ENCODE peak calls at places on chromosome 22, in seven cellular contexts. Y is hepatocyte, F is K562, X is IMR-90, B is PC-3, Z is fibroblast of lung, U is H1. A is an unnamed sample. For H3K4me1, the result is how much of the 10 kb centered on the place peaks cover.

GRCh38 chr22:33925194-33925593 is 4.9 kb upstream of the LARGE1 start:
- DNase-seq in Y (no peak), F (no peak), X (no peak), B (no peak), Z (no peak), U (no peak), A (no peak)

GRCh38 chr22:49159711-49160110 is 668.0 kb downstream of the BRD1 start:
- DNase-seq in Y (no peak), F (no peak), X (no peak), B (no peak), Z (no peak), U (no peak), A (no peak)

GRCh38 chr22:24200616-24201212 is 19.4 kb downstream of the SUSD2 start:
- DNase-seq in Y (no peak), F (no peak), X (peak), B (peak), Z (peak), U (no peak), A (peak)

GRCh38 chr22:37045958-37046357 is 5.6 kb upstream of the KCTD17 start:
- DNase-seq in Y (peak), F (peak), X (peak), B (peak), Z (peak), U (no peak), A (no peak)

GRCh38 chr22:32674925-32675825 is 126.3 kb upstream of the TIMP3 start:
- DNase-seq in Y (no peak), F (no peak), X (no peak), B (no peak), Z (no peak), U (no peak), A (peak)

GRCh38 chr22:38832005-38832978 is 11.5 kb downstream of the NPTXR start:
- DNase-seq in Y (no peak), F (no peak), X (no peak), B (no peak), Z (no peak), U (no peak), A (no peak)

GRCh38 chr22:29443861-29444431 is 5.6 kb downstream of the RFPL1 start:
- DNase-seq in Y (no peak), F (no peak), X (no peak), B (no peak), Z (no peak), U (no peak), A (no peak)

GRCh38 chr22:40199223-40199622 is 21.5 kb downstream of the TNRC6B start:
- DNase-seq in Y (no peak), F (no peak), X (no peak), B (no peak), Z (no peak), U (no peak), A (no peak)

GRCh38 chr22:39612811-39613548 is 42.4 kb downstream of the CACNA1I start:
- DNase-seq in Y (no peak), F (no peak), X (no peak), B (no peak), Z (no peak), U (no peak), A (no peak)

GRCh38 chr22:39236321-39237275 is 8.2 kb downstream of the PDGFB start:
- DNase-seq in Y (no peak), F (peak), X (no peak), B (no peak), Z (no peak), U (no peak), A (no peak)

GRCh38 chr22:38413085-38414008 is 41.7 kb downstream of the KCNJ4 start:
- DNase-seq in Y (peak), F (no peak), X (no peak), B (no peak), Z (no peak), U (peak), A (peak)

GRCh38 chr22:37804886-37805857 is 2.6 kb upstream of the GCAT start:
- DNase-seq in Y (peak), F (no peak), X (peak), B (peak), Z (peak), U (peak), A (peak)

GRCh38 chr22:47127441-47127871 is 365.0 kb downstream of the TBC1D22A start:
- DNase-seq in Y (no peak), F (no peak), X (no peak), B (no peak), Z (no peak), U (no peak), A (no peak)

GRCh38 chr22:37501610-37502341 is 15.6 kb upstream of the MFNG start:
- DNase-seq in Y (peak), F (no peak), X (peak), B (peak), Z (peak), U (no peak), A (no peak)

GRCh38 chr22:47047321-47048122 is 285.1 kb downstream of the TBC1D22A start:
- DNase-seq in Y (no peak), F (no peak), X (no peak), B (no peak), Z (no peak), U (no peak), A (no peak)

GRCh38 chr22:35258144-35258988 is 1.1 kb downstream of the HMGXB4 start:
- DNase-seq in Y (peak), F (peak), X (peak), B (peak), Z (peak), U (peak), A (no peak)

GRCh38 chr22:21446128-21446826 is 20.9 kb upstream of the TMEM191C start:
- DNase-seq in Y (no peak), F (no peak), X (no peak), B (no peak), Z (no peak), U (peak), A (no peak)

GRCh38 chr22:20530368-20531153 is 23.2 kb downstream of the MED15 start:
- DNase-seq in Y (peak), F (no peak), X (peak), B (peak), Z (peak), U (no peak), A (peak)

GRCh38 chr22:43066844-43067385 is 22.3 kb downstream of the TTLL1 start:
- DNase-seq in Y (peak), F (no peak), X (peak), B (peak), Z (peak), U (no peak), A (peak)

GRCh38 chr22:39179401-39179827 is 26.9 kb upstream of the CBX7 start:
- DNase-seq in Y (no peak), F (peak), X (no peak), B (no peak), Z (no peak), U (peak), A (no peak)

GRCh38 chr22:22397292-22397870 is 111.2 kb downstream of the ZNF280B start:
- DNase-seq in Y (no peak), F (peak), X (no peak), B (peak), Z (peak), U (no peak), A (peak)

GRCh38 chr22:19757140-19757984 is 3.2 kb upstream of the TBX1 start:
- DNase-seq in Y (no peak), F (peak), X (no peak), B (no peak), Z (no peak), U (peak), A (no peak)

GRCh38 chr22:42868751-42869251 is 11.7 kb upstream of the ARFGAP3 start:
- DNase-seq in Y (no peak), F (no peak), X (peak), B (no peak), Z (peak), U (no peak), A (no peak)

GRCh38 chr22:43008509-43008908 is 6.4 kb downstream of the PACSIN2 start:
- DNase-seq in Y (no peak), F (no peak), X (no peak), B (no peak), Z (no peak), U (no peak), A (no peak)

GRCh38 chr22:46946383-46946965 is 184.0 kb downstream of the TBC1D22A start:
- DNase-seq in Y (no peak), F (no peak), X (no peak), B (no peak), Z (no peak), U (peak), A (no peak)

GRCh38 chr22:19595532-19595931 is 71.3 kb upstream of the CLDN5 start:
- DNase-seq in Y (no peak), F (peak), X (no peak), B (no peak), Z (no peak), U (no peak), A (no peak)

GRCh38 chr22:30822216-30823014 is 127.7 kb downstream of the OSBP2 start:
- DNase-seq in Y (peak), F (no peak), X (no peak), B (no peak), Z (peak), U (peak), A (no peak)
- H3K4me3 ChIP-seq in Y (peak), F (no peak), X (peak), B (peak), Z (no peak), U (peak), A (peak)

DNA sequence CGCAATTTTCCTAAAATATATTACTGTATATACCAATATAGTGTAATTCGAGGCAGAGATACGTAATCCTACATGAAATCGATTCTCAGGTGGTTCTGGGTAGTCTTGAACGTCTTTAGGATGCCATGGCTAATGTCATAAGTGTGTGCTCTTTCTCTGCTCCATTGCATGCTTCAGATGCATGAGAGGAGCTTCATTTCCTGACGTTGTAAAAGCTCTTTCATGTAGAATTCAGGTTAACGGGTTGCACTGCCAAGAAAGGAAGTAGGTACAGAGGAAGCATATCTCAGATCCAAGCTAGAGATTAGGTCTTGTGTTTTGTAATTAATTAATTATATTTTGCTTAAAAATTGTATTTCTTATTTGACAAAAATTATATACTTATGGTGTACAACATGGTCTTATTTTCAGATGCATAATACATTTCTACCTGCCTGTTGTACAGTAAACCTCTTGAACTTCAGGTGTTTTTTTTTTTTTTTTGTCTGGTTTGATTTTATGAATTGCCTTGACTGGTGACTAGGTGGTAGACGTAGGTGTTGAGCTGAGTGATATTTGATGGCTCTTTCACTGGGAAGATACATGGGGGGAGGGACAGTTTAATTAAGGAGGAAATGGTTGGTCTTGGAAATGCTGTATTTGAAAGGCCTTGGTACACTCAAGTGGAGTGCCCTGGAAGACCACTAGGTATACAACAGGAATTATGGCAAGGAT is 9.3 kb downstream of the NUP50 start:
- DNase-seq in Y (no peak), F (no peak), X (no peak), B (no peak), Z (no peak), U (no peak), A (no peak)
- H2AFZ ChIP-seq in Y (no peak), F (no peak), X (no peak), B (no peak), Z (no peak), U (no peak), A (no peak)

DNA sequence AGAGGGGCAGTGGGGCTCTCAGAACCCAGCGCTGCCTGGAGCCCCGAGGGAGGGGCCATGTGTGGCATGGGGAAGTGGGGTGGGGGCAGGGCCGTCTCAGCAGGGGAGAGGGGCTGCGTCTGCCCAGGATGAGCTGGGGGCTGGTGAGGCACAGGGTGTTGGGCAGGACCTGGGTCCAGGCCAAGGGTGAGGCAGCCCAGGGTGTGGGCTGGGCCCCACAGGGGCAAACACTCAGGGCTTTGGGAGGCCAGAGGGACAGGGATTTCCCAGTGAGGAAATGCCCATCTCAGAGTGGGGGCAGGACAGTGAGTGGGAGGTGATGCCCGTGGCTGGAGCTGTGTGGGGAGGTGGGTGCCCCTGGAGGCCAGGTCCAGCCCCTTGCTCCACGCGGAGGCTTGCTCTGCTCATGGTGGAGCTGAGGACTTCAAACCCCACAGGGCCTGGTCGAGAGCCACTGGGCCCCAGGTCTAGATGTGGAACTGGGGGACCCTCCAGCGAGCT is 5.4 kb downstream of the PLXNB2 start:
- DNase-seq in Y (peak), F (no peak), X (peak), B (peak), Z (no peak), U (no peak), A (no peak)
- H3K4me1 ChIP-seq in Y (half or more), F (half or more), X (half or more), B (under half), Z (half or more), U (under half), A (half or more)

GRCh38 chr22:17217179-17217578 is 2.1 kb downstream of the ADA2 start:
- DNase-seq in Y (no peak), F (no peak), X (no peak), B (no peak), Z (no peak), U (no peak), A (no peak)
- H3K4me3 ChIP-seq in Y (no peak), F (no peak), X (no peak), B (no peak), Z (no peak), U (no peak), A (no peak)